ENCODE peak calls at places on chromosomes 11 and 22, in ten cellular contexts. I is GM23338; V is stomach; L is effector memory CD4-positive, alpha-beta T cell; U is cardiac muscle cell; Z is RWPE2; T is heart left ventricle; J is gastrocnemius medialis; X is naive thymus-derived CD4-positive, alpha-beta T cell; F is psoas muscle. B is an unnamed sample.

GRCh38 chr11:95301497-95301896 is 70.5 kb upstream of the SESN3 start:
- DNase-seq in Z (no peak), V (peak), X (no peak), U (no peak), J (no peak), L (no peak), T (no peak), I (no peak), F (no peak), B (no peak)

GRCh38 chr11:130068986-130069683 is 559 bp upstream of the APLP2 start:
- DNase-seq in T (peak), V (peak), Z (peak), F (peak), U (peak), X (no peak), I (peak), J (peak), L (peak), B (peak)

GRCh38 chr22:27105142-27106025 is 448.0 kb downstream of the MIAT start:
- DNase-seq in Z (no peak), T (peak), F (peak), I (no peak), X (no peak), L (no peak), J (peak), V (peak), U (peak), B (no peak)

GRCh38 chr11:46446343-46446751 is 54.8 kb upstream of the CHRM4 start:
- DNase-seq in V (no peak), F (no peak), Z (no peak), I (peak), L (no peak), J (no peak), X (no peak), U (peak), T (no peak), B (no peak)

GRCh38 chr11:61512435-61512834 is 3.9 kb downstream of the LRRC10B start:
- DNase-seq in I (no peak), Z (no peak), X (no peak), F (no peak), V (no peak), J (no peak), U (no peak), T (no peak), L (no peak), B (no peak)

GRCh38 chr11:64592656-64593055 is 1.6 kb downstream of the SLC22A12 start:
- DNase-seq in X (no peak), J (no peak), I (no peak), U (no peak), F (no peak), L (no peak), Z (peak), T (no peak), V (no peak), B (no peak)

GRCh38 chr11:129747161-129747560 is 68.5 kb upstream of the TMEM45B start:
- DNase-seq in T (no peak), J (no peak), F (no peak), I (no peak), U (no peak), V (no peak), Z (no peak), L (no peak), X (no peak), B (no peak)

GRCh38 chr11:29282088-29282487 is 734.7 kb downstream of the KCNA4 start:
- DNase-seq in J (no peak), T (no peak), V (no peak), X (no peak), L (no peak), I (no peak), F (no peak), Z (peak), U (peak), B (no peak)

GRCh38 chr22:34608716-34609115 is 457.2 kb upstream of the ISX start:
- DNase-seq in T (no peak), Z (no peak), L (no peak), F (no peak), U (no peak), I (no peak), J (no peak), V (no peak), X (no peak), B (no peak)

GRCh38 chr22:35777335-35777975 is 59.8 kb downstream of the APOL5 start:
- DNase-seq in Z (no peak), L (no peak), T (no peak), V (no peak), X (no peak), J (no peak), U (peak), I (no peak), F (no peak), B (no peak)

GRCh38 chr11:20865161-20865560 is 195.8 kb downstream of the NELL1 start:
- DNase-seq in X (no peak), I (no peak), U (no peak), V (no peak), Z (no peak), L (no peak), J (no peak), F (no peak), T (no peak), B (no peak)

GRCh38 chr11:10298342-10298741 is 4.3 kb upstream of the SBF2 start:
- DNase-seq in F (no peak), Z (no peak), T (no peak), X (no peak), U (peak), I (no peak), V (no peak), J (no peak), L (peak), B (no peak)

GRCh38 chr11:36354221-36355003 is 58.3 kb downstream of the PRR5L start:
- DNase-seq in Z (no peak), U (peak), V (no peak), F (no peak), I (no peak), J (no peak), L (no peak), T (no peak), X (no peak), B (no peak)

GRCh38 chr22:29693671-29694070 is 26.1 kb upstream of the CABP7 start:
- DNase-seq in T (no peak), Z (no peak), U (no peak), F (no peak), I (no peak), X (no peak), L (no peak), V (no peak), J (no peak), B (peak)

GRCh38 chr22:20106205-20106848 is 9.6 kb upstream of the RANBP1 start:
- DNase-seq in L (no peak), I (no peak), T (peak), U (no peak), V (no peak), X (no peak), F (peak), Z (no peak), J (peak), B (no peak)

GRCh38 chr11:113249491-113249763 is 65.0 kb upstream of the TTC12 start:
- DNase-seq in Z (no peak), X (no peak), L (no peak), V (no peak), F (no peak), T (no peak), I (peak), J (no peak), U (peak), B (no peak)

GRCh38 chr11:18599739-18600230 is at the start of gene MISFA:
- DNase-seq in F (no peak), T (no peak), L (no peak), Z (no peak), U (peak), J (no peak), V (no peak), I (no peak), X (no peak), B (no peak)

GRCh38 chr11:45745065-45745811 is 59.7 kb upstream of the SLC35C1 start:
- DNase-seq in X (no peak), L (no peak), T (peak), U (peak), V (no peak), I (peak), F (peak), Z (no peak), J (no peak), B (no peak)

GRCh38 chr11:91956711-91957110 is 267.9 kb upstream of the FAT3 start:
- DNase-seq in F (no peak), J (no peak), V (no peak), U (no peak), X (no peak), L (no peak), Z (no peak), I (no peak), T (no peak), B (no peak)

GRCh38 chr11:101003468-101003867 is 126.1 kb downstream of the PGR start:
- DNase-seq in I (peak), V (no peak), X (no peak), F (no peak), J (no peak), Z (no peak), U (no peak), T (no peak), L (no peak), B (no peak)

GRCh38 chr11:69949327-69949726 is 128.8 kb upstream of the ANO1 start:
- DNase-seq in F (no peak), X (no peak), V (peak), I (no peak), L (no peak), T (peak), J (no peak), U (peak), Z (peak), B (no peak)

GRCh38 chr11:90326647-90327046 is 103.8 kb upstream of the CHORDC1 start:
- DNase-seq in I (no peak), T (no peak), F (no peak), J (no peak), Z (no peak), U (no peak), X (no peak), L (no peak), V (no peak), B (no peak)

GRCh38 chr11:125941241-125941605 is 4.6 kb upstream of the VSIG10L2 start:
- DNase-seq in Z (no peak), F (no peak), X (no peak), T (no peak), I (no peak), U (no peak), L (no peak), J (no peak), V (peak), B (no peak)

GRCh38 chr11:128776434-128777284 is 82.8 kb downstream of the FLI1 start:
- DNase-seq in T (peak), I (peak), Z (no peak), J (no peak), L (no peak), V (peak), X (no peak), U (peak), F (no peak), B (no peak)

GRCh38 chr22:35443338-35443737 is 43.4 kb downstream of the MCM5 start:
- DNase-seq in L (no peak), Z (no peak), T (no peak), V (no peak), I (no peak), F (no peak), U (no peak), J (no peak), X (no peak), B (no peak)

GRCh38 chr22:37167981-37168647 is 18.4 kb upstream of the IL2RB start:
- DNase-seq in X (no peak), J (no peak), F (no peak), I (no peak), L (no peak), Z (peak), U (no peak), V (no peak), T (peak), B (no peak)

GRCh38 chr11:98572941-98573340 is 447.8 kb upstream of the CNTN5 start:
- DNase-seq in J (no peak), I (no peak), T (no peak), U (no peak), V (no peak), F (no peak), Z (no peak), L (no peak), X (no peak), B (no peak)
- H3K27ac ChIP-seq in J (no peak), I (no peak), T (no peak), U (peak), V (no peak), F (no peak), Z (no peak), L (no peak), X (no peak), B (no peak)

GRCh38 chr22:46933526-46933925 is 171.1 kb downstream of the TBC1D22A start:
- DNase-seq in X (no peak), F (no peak), U (no peak), I (no peak), L (no peak), T (no peak), V (no peak), Z (no peak), J (no peak), B (no peak)

GRCh38 chr22:46933040-46933439 is 170.6 kb downstream of the TBC1D22A start:
- DNase-seq in Z (no peak), F (no peak), X (no peak), T (no peak), I (no peak), L (no peak), J (no peak), U (no peak), V (no peak), B (no peak)

GRCh38 chr22:46929689-46930225 is 167.3 kb downstream of the TBC1D22A start:
- DNase-seq in J (no peak), I (no peak), V (no peak), F (no peak), T (no peak), L (no peak), U (no peak), X (no peak), Z (no peak), B (no peak)

GRCh38 chr22:46931414-46931813 is 169.0 kb downstream of the TBC1D22A start:
- DNase-seq in I (peak), F (no peak), X (no peak), T (no peak), L (no peak), J (no peak), V (no peak), U (peak), Z (no peak), B (no peak)

GRCh38 chr22:46931881-46932280 is 169.4 kb downstream of the TBC1D22A start:
- DNase-seq in T (no peak), J (no peak), L (no peak), Z (no peak), U (no peak), F (no peak), V (no peak), I (no peak), X (no peak), B (no peak)
- H3K27ac ChIP-seq in T (no peak), J (no peak), L (no peak), Z (no peak), U (no peak), F (no peak), V (no peak), I (no peak), X (no peak), B (no peak)

DNA sequence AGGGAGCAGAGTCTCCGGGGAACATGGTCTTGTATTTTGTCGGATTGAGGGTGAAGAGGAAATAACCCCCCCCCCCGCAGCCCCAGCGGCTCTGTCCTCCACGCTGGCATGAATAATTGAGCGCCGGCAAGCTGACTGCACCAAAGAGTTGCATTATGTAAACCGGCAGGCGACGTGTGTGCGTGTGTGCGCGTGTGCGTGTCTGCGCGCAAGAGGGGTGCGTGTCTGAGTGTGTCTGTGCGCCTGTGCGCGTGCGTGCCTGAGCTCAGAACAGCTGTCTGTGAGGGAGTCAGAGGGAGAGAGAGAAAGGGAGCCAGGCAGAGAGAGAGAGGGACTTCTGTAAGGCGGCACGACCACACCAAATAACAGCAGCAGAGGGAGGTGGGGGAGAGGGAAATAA is 94.4 kb downstream of the SCN3B start:
- DNase-seq in F (peak), T (peak), V (peak), J (peak), I (peak), X (no peak), L (no peak), U (peak), Z (no peak), B (no peak)
- H3K27ac ChIP-seq in F (no peak), T (peak), V (no peak), J (peak), I (peak), X (no peak), L (no peak), U (no peak), Z (no peak), B (peak)

GRCh38 chr11:102199673-102200072 is 89.4 kb downstream of the YAP1 start:
- DNase-seq in X (no peak), V (no peak), T (no peak), F (no peak), U (no peak), Z (no peak), I (no peak), J (no peak), L (no peak), B (no peak)

GRCh38 chr11:102196816-102197215 is 86.6 kb downstream of the YAP1 start:
- DNase-seq in I (no peak), L (no peak), X (no peak), T (no peak), F (no peak), J (no peak), V (no peak), Z (no peak), U (no peak), B (no peak)

GRCh38 chr11:102196351-102196750 is 86.1 kb downstream of the YAP1 start:
- DNase-seq in U (no peak), Z (no peak), I (no peak), T (no peak), X (no peak), L (no peak), F (no peak), V (no peak), J (no peak), B (no peak)

GRCh38 chr11:102194983-102195382 is 84.7 kb downstream of the YAP1 start:
- DNase-seq in U (no peak), J (no peak), I (no peak), Z (no peak), F (no peak), X (no peak), V (no peak), T (no peak), L (no peak), B (no peak)

DNA sequence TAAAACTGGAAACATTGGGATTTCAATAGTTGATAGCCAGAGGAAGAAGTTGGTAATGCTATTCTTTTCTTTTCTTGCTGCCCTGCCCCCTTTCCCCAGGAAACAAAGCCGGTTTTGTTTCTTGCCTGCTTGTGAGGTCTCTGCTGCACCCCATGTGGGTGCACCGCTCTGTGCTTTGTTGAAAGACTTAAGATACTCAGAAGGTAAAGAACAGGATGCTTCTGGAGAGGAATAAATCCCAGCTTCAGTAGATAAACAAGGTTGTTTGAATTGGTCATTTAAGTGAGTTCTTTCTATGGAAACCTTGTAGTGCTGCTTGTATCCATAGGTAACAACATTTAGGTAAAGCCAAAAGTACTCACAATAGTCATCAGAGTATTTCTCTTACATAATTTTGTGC is 87.5 kb downstream of the YAP1 start:
- DNase-seq in Z (no peak), V (no peak), U (peak), F (no peak), I (peak), L (no peak), J (no peak), X (no peak), T (no peak), B (no peak)
- H3K27ac ChIP-seq in Z (no peak), V (peak), U (peak), F (no peak), I (peak), L (no peak), J (no peak), X (no peak), T (no peak), B (peak)

DNA sequence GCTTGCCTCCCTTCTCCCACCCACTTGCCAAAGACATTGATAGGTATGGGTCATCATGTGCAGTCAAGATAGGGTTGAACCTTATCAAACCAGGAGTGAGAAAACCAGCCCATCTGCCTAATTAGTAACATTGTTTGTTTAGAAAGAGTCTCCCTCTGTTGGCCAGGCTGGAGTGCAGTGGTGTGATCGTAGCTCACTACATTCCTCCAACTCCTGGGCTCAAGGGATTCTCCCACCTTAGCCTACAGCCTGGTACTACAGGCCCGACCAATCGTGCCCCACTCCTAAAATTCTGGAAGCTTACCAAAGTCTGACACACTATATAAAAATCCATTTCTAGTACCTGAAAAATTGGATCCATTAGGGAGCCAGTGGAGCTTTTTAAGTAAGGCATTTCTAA is 4.5 kb downstream of the C11orf71 start:
- DNase-seq in V (no peak), J (no peak), Z (no peak), L (no peak), X (no peak), U (no peak), F (no peak), T (no peak), I (peak), B (no peak)
- H3K27ac ChIP-seq in V (no peak), J (no peak), Z (no peak), L (no peak), X (no peak), U (no peak), F (no peak), T (no peak), I (no peak), B (peak)